ENCODE peak calls at places on chromosomes 5 and 9, in ten cellular contexts. P is AG09309, Z is Caco-2, V is heart right ventricle, W is fibroblast of lung, A is GM06990, K is endodermal cell, B is psoas muscle, T is GM23338, J is astrocyte of the cerebellum. I is an unnamed sample.

GRCh38 chr5:74372502-74373445 is 267.8 kb downstream of the ENC1 start:
- DNase-seq in P (no peak), Z (no peak), V (no peak), W (peak; percentile 66), A (no peak), K (no peak), B (no peak), T (no peak), J (no peak), I (peak; percentile 43)

GRCh38 chr5:100313657-100314056 is 221.5 kb upstream of the FAM174A start:
- DNase-seq in P (no peak), Z (no peak), V (no peak), W (no peak), A (no peak), K (no peak), B (no peak), T (no peak), J (no peak), I (no peak)

GRCh38 chr9:137907776-137908175 is 30.2 kb downstream of the CACNA1B start:
- DNase-seq in P (no peak), Z (no peak), V (no peak), W (no peak), A (no peak), K (no peak), B (no peak), T (no peak), J (no peak), I (no peak)

GRCh38 chr9:33136721-33137120 is 30.4 kb downstream of the B4GALT1 start:
- DNase-seq in P (no peak), Z (no peak), V (no peak), W (no peak), A (no peak), K (no peak), B (no peak), T (no peak), J (no peak), I (no peak)

GRCh38 chr9:111691686-111692329 is 30.4 kb downstream of the GNG10 start:
- DNase-seq in P (peak; percentile 14), Z (no peak), V (no peak), W (peak; percentile 38), A (peak; percentile 26), K (no peak), B (no peak), T (peak; percentile 27), J (peak; percentile 23), I (peak; percentile 69)

GRCh38 chr9:38046669-38047300 is 22.2 kb downstream of the SHB start:
- DNase-seq in P (peak; percentile 61), Z (peak; percentile 90), V (no peak), W (peak; percentile 89), A (no peak), K (no peak), B (no peak), T (peak; percentile 60), J (no peak), I (peak; percentile 74)

GRCh38 chr9:77488439-77489126 is 159.5 kb downstream of the GNA14 start:
- DNase-seq in P (no peak), Z (no peak), V (no peak), W (no peak), A (no peak), K (peak; percentile 61), B (no peak), T (peak; percentile 79), J (no peak), I (peak; percentile 63)

GRCh38 chr5:131622633-131623032 is 12.4 kb downstream of the RAPGEF6 start:
- DNase-seq in P (no peak), Z (no peak), V (no peak), W (peak; percentile 80), A (no peak), K (no peak), B (no peak), T (no peak), J (peak; percentile 59), I (peak; percentile 66)

GRCh38 chr5:180553530-180553929 is 37.8 kb downstream of the SCGB3A1 start:
- DNase-seq in P (no peak), Z (no peak), V (no peak), W (no peak), A (no peak), K (no peak), B (no peak), T (no peak), J (no peak), I (no peak)

GRCh38 chr5:53259176-53259575 is 149.6 kb upstream of the MOCS2 start:
- DNase-seq in P (no peak), Z (no peak), V (no peak), W (no peak), A (no peak), K (no peak), B (no peak), T (no peak), J (no peak), I (no peak)
- TF ChIP-seq CTCF in P (no peak), Z (no peak), V (no peak), W (no peak), A (no peak), K (no peak), B (no peak), T (no peak), J (no peak), I (no peak)

GRCh38 chr9:117412006-117412715 is 2.7 kb downstream of the ASTN2 start:
- DNase-seq in P (no peak), Z (no peak), V (no peak), W (no peak), A (peak; percentile 3), K (peak; percentile 71), B (no peak), T (peak; percentile 39), J (no peak), I (no peak)

GRCh38 chr9:117414220-117414905 is 494 bp downstream of the ASTN2 start:
- DNase-seq in P (no peak), Z (no peak), V (no peak), W (peak; percentile 16), A (peak; percentile 9), K (peak; percentile 84), B (peak; percentile 62), T (peak; percentile 66), J (no peak), I (peak; percentile 1)

GRCh38 chr9:117414906-117415583 is at the start of gene ASTN2:
- DNase-seq in P (no peak), Z (no peak), V (no peak), W (peak; percentile 4), A (peak; percentile 6), K (peak; percentile 80), B (peak; percentile 61), T (peak; percentile 67), J (no peak), I (no peak)

GRCh38 chr9:117412841-117413240 is 2.0 kb downstream of the ASTN2 start:
- DNase-seq in P (no peak), Z (no peak), V (no peak), W (no peak), A (peak; percentile 16), K (peak; percentile 60), B (no peak), T (peak; percentile 42), J (no peak), I (no peak)

DNA sequence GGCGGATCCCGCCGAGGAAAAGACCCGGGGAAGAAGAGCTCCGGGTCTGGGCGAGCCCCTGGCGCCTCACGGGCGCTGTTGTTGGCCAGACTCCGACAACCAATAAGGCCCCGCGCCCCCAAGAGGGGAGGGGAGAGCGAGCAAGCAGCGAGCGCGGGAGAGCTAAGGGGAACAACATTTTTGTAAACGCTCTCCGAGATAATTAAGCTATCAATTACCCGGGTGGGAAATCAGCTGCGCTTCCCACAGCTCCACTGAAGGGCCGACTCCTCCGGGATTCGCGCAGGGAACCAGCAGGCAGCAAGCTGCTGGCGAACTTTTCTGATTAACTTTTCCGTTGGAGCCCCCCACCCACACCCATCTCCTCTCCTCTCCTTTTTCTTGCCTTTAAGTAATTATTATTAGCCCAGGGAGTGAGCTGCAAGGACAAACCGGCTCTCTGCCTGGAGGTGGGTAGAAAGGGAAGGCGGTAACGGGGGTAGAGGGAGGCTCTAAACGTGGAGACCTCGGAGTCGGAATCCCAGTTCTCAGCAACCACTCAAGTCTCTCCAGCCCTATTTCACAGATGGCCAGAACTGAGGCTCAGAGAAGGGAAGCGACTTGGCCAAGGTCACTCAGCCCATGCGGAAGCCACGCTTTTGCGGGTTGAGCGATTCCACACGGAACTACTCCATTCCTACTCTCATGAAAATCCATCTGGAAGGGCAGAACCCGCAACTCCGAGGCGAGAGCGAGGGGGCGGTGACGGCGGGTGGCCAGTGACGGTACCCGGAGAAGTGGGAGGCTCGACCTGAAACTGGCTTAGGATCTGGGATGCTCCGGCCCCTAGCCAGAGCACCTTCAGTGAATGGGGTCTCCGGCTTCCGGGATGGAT is 1.3 kb downstream of the ASTN2 start:
- DNase-seq in P (no peak), Z (no peak), V (no peak), W (no peak), A (peak; percentile 6), K (peak; percentile 87), B (no peak), T (peak; percentile 82), J (no peak), I (no peak)
- H3K4me3 ChIP-seq in P (no peak overlapping the region), Z (no peak overlapping the region), V (peak overlapping the region; percentile 46), W (no peak overlapping the region), A (no peak overlapping the region), K (peak overlapping the region; percentile 81), B (peak overlapping the region; percentile 66), T (peak overlapping the region; percentile 86), J (peak overlapping the region; percentile 41), I (no peak overlapping the region)

GRCh38 chr5:58965677-58966414 is 383.0 kb downstream of the RAB3C start:
- DNase-seq in P (no peak), Z (no peak), V (no peak), W (no peak), A (no peak), K (peak; percentile 65), B (no peak), T (peak; percentile 17), J (no peak), I (no peak)
- TF ChIP-seq CTCF in P (no peak), Z (peak; percentile 13), V (no peak), W (no peak), A (no peak), K (peak; percentile 73), B (no peak), T (peak; percentile 22), J (no peak), I (no peak)

GRCh38 chr5:64585654-64586053 is 79.8 kb downstream of the RGS7BP start:
- DNase-seq in P (no peak), Z (no peak), V (no peak), W (no peak), A (no peak), K (no peak), B (no peak), T (no peak), J (no peak), I (peak; percentile 18)
- H3K4me3 ChIP-seq in P (no peak overlapping the region), Z (no peak overlapping the region), V (no peak overlapping the region), W (no peak overlapping the region), A (no peak overlapping the region), K (no peak overlapping the region), B (no peak overlapping the region), T (no peak overlapping the region), J (no peak overlapping the region), I (no peak overlapping the region)

DNA sequence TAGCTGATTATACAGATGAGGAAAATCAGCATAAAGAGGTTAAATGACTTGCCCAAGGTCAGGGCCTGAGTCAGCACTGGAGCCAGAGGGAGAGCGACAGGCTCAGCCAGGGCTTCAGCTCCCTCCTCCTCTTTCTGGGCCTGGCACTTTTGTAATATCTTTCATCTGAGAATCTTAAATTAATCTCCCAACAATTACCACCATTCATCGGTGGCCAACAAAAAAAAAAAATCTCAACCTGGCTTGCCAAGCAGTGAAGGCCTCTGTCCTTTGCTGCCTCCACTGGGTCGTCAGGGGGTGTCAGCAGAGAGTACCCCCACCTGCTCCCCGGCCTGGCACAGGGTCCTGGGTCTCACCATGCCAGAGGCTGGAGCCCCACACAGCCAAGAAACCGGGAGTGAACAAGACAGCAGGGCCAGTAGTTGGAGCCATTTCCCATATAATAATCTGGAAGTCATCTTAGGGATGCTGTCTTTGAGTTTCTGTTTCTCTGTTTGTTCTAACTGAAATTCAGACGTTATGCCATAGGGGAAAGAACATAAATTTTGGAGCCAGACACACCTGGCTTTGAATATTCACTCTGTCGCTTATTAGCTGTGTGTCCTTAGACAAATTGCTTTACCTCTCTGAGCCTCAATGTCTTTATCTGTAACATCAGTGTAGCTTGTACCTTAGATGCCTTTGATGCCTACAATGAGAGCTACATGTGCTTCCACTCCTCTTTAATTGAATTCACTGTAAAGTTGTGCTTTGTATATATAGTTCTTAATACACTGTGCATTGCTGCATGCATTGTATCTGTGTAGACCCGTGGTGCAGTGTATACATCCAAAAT is 299.9 kb upstream of the MSX2 start:
- DNase-seq in P (no peak), Z (no peak), V (no peak), W (no peak), A (no peak), K (no peak), B (no peak), T (no peak), J (no peak), I (no peak)
- TF ChIP-seq CTCF in P (peak; percentile 46), Z (no peak), V (no peak), W (peak; percentile 31), A (no peak), K (peak; percentile 41), B (no peak), T (peak; percentile 33), J (peak; percentile 52), I (peak; percentile 3)

I was measured in fibroblast of the aortic adventitia.